ENCODE peak calls at places on chromosome 21, in seven cellular contexts. Q is body of pancreas, E is stomach, P is adrenal gland, J is Peyer's patch, H is sigmoid colon, X is endothelial cell of umbilical vein. U is an unnamed sample.

GRCh38 chr21:25370311-25370744 is 237.0 kb downstream of the MRPL39 start:
- DNase-seq in Q (peak), E (no peak), P (peak), J (no peak), H (no peak), X (peak), U (no peak)

GRCh38 chr21:20443558-20444155 is 554.6 kb upstream of the NCAM2 start:
- DNase-seq in Q (no peak), E (no peak), P (no peak), J (no peak), H (no peak), X (no peak), U (peak)

GRCh38 chr21:40139636-40140035 is 272.4 kb downstream of the PCP4 start:
- DNase-seq in Q (no peak), E (no peak), P (no peak), J (no peak), H (no peak), X (no peak), U (no peak)

GRCh38 chr21:38293765-38294164 is 37.0 kb downstream of the KCNJ15 start:
- DNase-seq in Q (no peak), E (peak), P (peak), J (no peak), H (no peak), X (no peak), U (no peak)

GRCh38 chr21:42236693-42237092 is 17.8 kb downstream of the ABCG1 start:
- DNase-seq in Q (no peak), E (no peak), P (no peak), J (no peak), H (no peak), X (no peak), U (peak)

GRCh38 chr21:33543505-33544129 is 779 bp downstream of the SON start:
- DNase-seq in Q (peak), E (peak), P (peak), J (peak), H (peak), X (peak), U (peak)

GRCh38 chr21:33403128-33403785 is at the start of gene IFNGR2:
- DNase-seq in Q (peak), E (peak), P (peak), J (peak), H (peak), X (no peak), U (peak)

GRCh38 chr21:39518055-39518844 is 66.5 kb downstream of the SH3BGR start:
- DNase-seq in Q (peak), E (peak), P (no peak), J (peak), H (no peak), X (peak), U (peak)

GRCh38 chr21:23801292-23801691 is 1806.0 kb downstream of the MRPL39 start:
- DNase-seq in Q (no peak), E (no peak), P (no peak), J (no peak), H (no peak), X (no peak), U (no peak)

GRCh38 chr21:38597436-38597835 is 99.2 kb upstream of the ERG start:
- DNase-seq in Q (no peak), E (no peak), P (no peak), J (no peak), H (no peak), X (no peak), U (no peak)

GRCh38 chr21:16455978-16456377 is 726.2 kb downstream of the USP25 start:
- DNase-seq in Q (no peak), E (no peak), P (no peak), J (no peak), H (no peak), X (no peak), U (no peak)

GRCh38 chr21:41582298-41582840 is 74.4 kb upstream of the TMPRSS2 start:
- DNase-seq in Q (no peak), E (peak), P (no peak), J (peak), H (no peak), X (no peak), U (no peak)

GRCh38 chr21:30478015-30478414 is 2.2 kb downstream of the KRTAP19-1 start:
- DNase-seq in Q (no peak), E (no peak), P (no peak), J (no peak), H (no peak), X (no peak), U (no peak)

GRCh38 chr21:32007461-32007860 is 134.6 kb downstream of the HUNK start:
- DNase-seq in Q (no peak), E (no peak), P (peak), J (no peak), H (no peak), X (no peak), U (no peak)

GRCh38 chr21:42645211-42646075 is 8.0 kb upstream of the PDE9A start:
- DNase-seq in Q (no peak), E (no peak), P (no peak), J (no peak), H (no peak), X (no peak), U (no peak)

GRCh38 chr21:33117268-33117888 is 47.4 kb downstream of the OLIG1 start:
- DNase-seq in Q (no peak), E (no peak), P (no peak), J (no peak), H (peak), X (no peak), U (no peak)

GRCh38 chr21:32367158-32367557 is 25.7 kb downstream of the URB1 start:
- DNase-seq in Q (no peak), E (no peak), P (no peak), J (no peak), H (no peak), X (no peak), U (no peak)

GRCh38 chr21:29053011-29053553 is 20.4 kb downstream of the CCT8 start:
- DNase-seq in Q (no peak), E (no peak), P (no peak), J (no peak), H (no peak), X (no peak), U (no peak)

GRCh38 chr21:42154237-42155044 is 64.5 kb upstream of the ABCG1 start:
- DNase-seq in Q (no peak), E (no peak), P (no peak), J (peak), H (no peak), X (no peak), U (no peak)

GRCh38 chr21:32412998-32413504 is 545 bp downstream of the EVA1C start:
- DNase-seq in Q (peak), E (peak), P (peak), J (peak), H (peak), X (peak), U (peak)

GRCh38 chr21:42120056-42120903 is 49.2 kb downstream of the UMODL1 start:
- DNase-seq in Q (no peak), E (no peak), P (no peak), J (peak), H (no peak), X (no peak), U (no peak)

GRCh38 chr21:42028754-42029385 is 18.7 kb upstream of the ZBTB21 start:
- DNase-seq in Q (no peak), E (no peak), P (no peak), J (peak), H (peak), X (no peak), U (no peak)

GRCh38 chr21:42414928-42415769 is 11.4 kb downstream of the UBASH3A start:
- DNase-seq in Q (no peak), E (peak), P (no peak), J (peak), H (no peak), X (peak), U (no peak)

GRCh38 chr21:29215709-29216108 is 83.0 kb upstream of the BACH1 start:
- DNase-seq in Q (peak), E (no peak), P (no peak), J (no peak), H (no peak), X (no peak), U (no peak)

GRCh38 chr21:31557421-31557955 is 102.0 kb upstream of the SOD1 start:
- DNase-seq in Q (no peak), E (peak), P (peak), J (no peak), H (no peak), X (no peak), U (no peak)

GRCh38 chr21:42471206-42471605 is 24.8 kb downstream of the RSPH1 start:
- DNase-seq in Q (no peak), E (no peak), P (no peak), J (peak), H (no peak), X (no peak), U (no peak)

GRCh38 chr21:38917045-38917774 is 111.5 kb downstream of the ETS2 start:
- DNase-seq in Q (no peak), E (peak), P (no peak), J (peak), H (peak), X (no peak), U (no peak)

GRCh38 chr21:42156690-42157605 is 62.0 kb upstream of the ABCG1 start:
- DNase-seq in Q (peak), E (no peak), P (no peak), J (peak), H (no peak), X (peak), U (no peak)

GRCh38 chr21:32626633-32627196 is 14.5 kb upstream of the CFAP298 start:
- DNase-seq in Q (no peak), E (no peak), P (no peak), J (no peak), H (no peak), X (no peak), U (no peak)

GRCh38 chr21:40457741-40458140 is 389.2 kb downstream of the DSCAM start:
- DNase-seq in Q (no peak), E (no peak), P (no peak), J (no peak), H (no peak), X (no peak), U (no peak)

GRCh38 chr21:21200103-21200938 is 202.1 kb downstream of the NCAM2 start:
- DNase-seq in Q (peak), E (no peak), P (peak), J (peak), H (peak), X (peak), U (peak)

GRCh38 chr21:46605759-46606426 is 1.0 kb upstream of the S100B start:
- DNase-seq in Q (peak), E (peak), P (no peak), J (peak), H (no peak), X (no peak), U (no peak)

GRCh38 chr21:26843912-26844257 is 1.3 kb downstream of the ADAMTS1 start:
- DNase-seq in Q (no peak), E (no peak), P (no peak), J (no peak), H (no peak), X (no peak), U (no peak)

GRCh38 chr21:26845066-26845749 is at the start of gene ADAMTS1:
- DNase-seq in Q (peak), E (peak), P (peak), J (peak), H (peak), X (peak), U (no peak)

GRCh38 chr21:26842300-26842699 is 2.9 kb downstream of the ADAMTS1 start:
- DNase-seq in Q (no peak), E (no peak), P (no peak), J (no peak), H (no peak), X (no peak), U (no peak)

GRCh38 chr21:26844258-26845065 is 747 bp downstream of the ADAMTS1 start:
- DNase-seq in Q (peak), E (no peak), P (peak), J (no peak), H (peak), X (peak), U (no peak)

GRCh38 chr21:26842976-26843911 is 2.0 kb downstream of the ADAMTS1 start:
- DNase-seq in Q (peak), E (peak), P (peak), J (peak), H (peak), X (peak), U (no peak)
- TF ChIP-seq POLR2A in Q (peak), E (no peak), P (no peak), J (no peak), H (no peak), X (no peak), U (no peak)

GRCh38 chr21:45535341-45536081 is 6.7 kb downstream of the SLC19A1 start:
- DNase-seq in Q (no peak), E (peak), P (peak), J (peak), H (peak), X (no peak), U (no peak)

GRCh38 chr21:45531393-45532215 is 10.6 kb downstream of the SLC19A1 start:
- DNase-seq in Q (no peak), E (peak), P (no peak), J (peak), H (peak), X (no peak), U (no peak)

GRCh38 chr21:45533731-45534571 is 8.3 kb downstream of the SLC19A1 start:
- DNase-seq in Q (no peak), E (peak), P (peak), J (peak), H (peak), X (no peak), U (no peak)

GRCh38 chr21:45534591-45535331 is 7.5 kb downstream of the SLC19A1 start:
- DNase-seq in Q (no peak), E (peak), P (peak), J (peak), H (peak), X (peak), U (no peak)

GRCh38 chr21:45532826-45533730 is 9.2 kb downstream of the SLC19A1 start:
- DNase-seq in Q (no peak), E (peak), P (peak), J (peak), H (peak), X (no peak), U (no peak)
- TF ChIP-seq POLR2A in Q (no peak), E (no peak), P (no peak), J (no peak), H (no peak), X (no peak), U (no peak)

GRCh38 chr21:17612565-17613241 is at the start of gene BTG3:
- DNase-seq in Q (peak), E (peak), P (peak), J (peak), H (peak), X (peak), U (peak)

GRCh38 chr21:17610862-17611261 is 1.8 kb downstream of the BTG3 start:
- DNase-seq in Q (peak), E (peak), P (peak), J (no peak), H (peak), X (no peak), U (peak)

GRCh38 chr21:17612023-17612564 is 607 bp downstream of the BTG3 start:
- DNase-seq in Q (peak), E (peak), P (peak), J (peak), H (peak), X (no peak), U (peak)

GRCh38 chr21:17613242-17613676 is 558 bp upstream of the BTG3 start:
- DNase-seq in Q (peak), E (peak), P (peak), J (peak), H (peak), X (peak), U (peak)

GRCh38 chr21:17611414-17612022 is 1.2 kb downstream of the BTG3 start:
- DNase-seq in Q (peak), E (peak), P (peak), J (peak), H (peak), X (peak), U (peak)
- TF ChIP-seq POLR2A in Q (peak), E (no peak), P (no peak), J (no peak), H (no peak), X (peak), U (peak)

GRCh38 chr21:34890258-34890723 is 158.8 kb downstream of the RUNX1 start:
- DNase-seq in Q (no peak), E (no peak), P (no peak), J (no peak), H (no peak), X (no peak), U (no peak)

GRCh38 chr21:34889287-34889536 is 159.9 kb downstream of the RUNX1 start:
- DNase-seq in Q (no peak), E (peak), P (no peak), J (peak), H (peak), X (peak), U (peak)

GRCh38 chr21:34890724-34891609 is 158.1 kb downstream of the RUNX1 start:
- DNase-seq in Q (peak), E (no peak), P (no peak), J (peak), H (peak), X (peak), U (peak)

GRCh38 chr21:34888569-34889286 is 160.4 kb downstream of the RUNX1 start:
- DNase-seq in Q (peak), E (peak), P (peak), J (peak), H (peak), X (peak), U (peak)

GRCh38 chr21:34889537-34890257 is 159.4 kb downstream of the RUNX1 start:
- DNase-seq in Q (peak), E (peak), P (peak), J (peak), H (peak), X (peak), U (peak)
- TF ChIP-seq POLR2A in Q (peak), E (no peak), P (no peak), J (no peak), H (no peak), X (no peak), U (peak)

DNA sequence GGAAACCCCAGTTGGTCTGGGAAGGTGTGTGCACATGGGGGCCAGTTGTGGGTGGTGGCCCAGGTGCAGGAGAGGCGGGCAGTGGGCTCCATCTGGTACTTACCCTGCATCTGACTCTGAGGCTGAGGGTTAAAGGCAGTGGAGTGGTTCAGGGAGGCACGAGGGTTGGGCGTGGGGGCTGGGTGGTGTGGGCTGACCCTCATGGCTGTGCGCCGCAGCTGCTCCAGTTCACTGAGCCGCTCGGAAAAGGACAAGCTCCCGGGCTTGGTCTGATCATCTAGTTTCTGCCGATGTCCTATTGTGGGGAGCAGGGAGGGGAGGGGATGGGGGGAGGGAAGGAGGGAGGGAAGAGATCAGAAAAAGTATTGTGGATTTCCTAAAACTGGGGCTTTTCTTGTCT is 165.5 kb downstream of the CLIC6 start:
- DNase-seq in Q (no peak), E (no peak), P (no peak), J (no peak), H (no peak), X (no peak), U (no peak)
- TF ChIP-seq POLR2A in Q (no peak), E (no peak), P (no peak), J (no peak), H (no peak), X (no peak), U (no peak)

DNA sequence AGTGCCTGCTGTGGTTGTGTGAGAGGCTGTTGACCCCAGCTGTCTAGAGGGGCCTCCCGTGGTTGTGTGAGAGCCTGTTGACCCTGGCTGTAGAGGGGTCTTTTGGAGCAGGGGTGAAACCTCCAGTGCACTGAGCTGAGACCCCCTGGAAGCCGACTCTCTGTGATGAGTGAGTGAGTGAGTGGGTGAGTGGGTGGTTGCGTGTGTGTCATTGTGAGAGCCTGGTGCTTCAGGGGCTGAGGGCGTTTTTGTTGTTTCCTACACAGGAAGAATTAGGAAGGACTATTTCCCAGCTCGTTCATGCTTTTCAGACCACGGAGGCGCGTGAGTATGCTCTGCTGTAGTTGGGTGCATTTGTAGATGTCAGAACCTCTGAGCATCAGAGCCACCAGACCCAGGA is 3.0 kb downstream of the RRP1 start:
- DNase-seq in Q (no peak), E (no peak), P (no peak), J (no peak), H (no peak), X (no peak), U (no peak)
- TF ChIP-seq POLR2A in Q (no peak), E (no peak), P (no peak), J (no peak), H (no peak), X (no peak), U (no peak)

GRCh38 chr21:14993072-14993471 is 71.7 kb downstream of the NRIP1 start:
- DNase-seq in Q (no peak), E (no peak), P (no peak), J (no peak), H (no peak), X (no peak), U (no peak)
- TF ChIP-seq POLR2A in Q (no peak), E (no peak), P (no peak), J (no peak), H (no peak), X (no peak), U (no peak)

DNA sequence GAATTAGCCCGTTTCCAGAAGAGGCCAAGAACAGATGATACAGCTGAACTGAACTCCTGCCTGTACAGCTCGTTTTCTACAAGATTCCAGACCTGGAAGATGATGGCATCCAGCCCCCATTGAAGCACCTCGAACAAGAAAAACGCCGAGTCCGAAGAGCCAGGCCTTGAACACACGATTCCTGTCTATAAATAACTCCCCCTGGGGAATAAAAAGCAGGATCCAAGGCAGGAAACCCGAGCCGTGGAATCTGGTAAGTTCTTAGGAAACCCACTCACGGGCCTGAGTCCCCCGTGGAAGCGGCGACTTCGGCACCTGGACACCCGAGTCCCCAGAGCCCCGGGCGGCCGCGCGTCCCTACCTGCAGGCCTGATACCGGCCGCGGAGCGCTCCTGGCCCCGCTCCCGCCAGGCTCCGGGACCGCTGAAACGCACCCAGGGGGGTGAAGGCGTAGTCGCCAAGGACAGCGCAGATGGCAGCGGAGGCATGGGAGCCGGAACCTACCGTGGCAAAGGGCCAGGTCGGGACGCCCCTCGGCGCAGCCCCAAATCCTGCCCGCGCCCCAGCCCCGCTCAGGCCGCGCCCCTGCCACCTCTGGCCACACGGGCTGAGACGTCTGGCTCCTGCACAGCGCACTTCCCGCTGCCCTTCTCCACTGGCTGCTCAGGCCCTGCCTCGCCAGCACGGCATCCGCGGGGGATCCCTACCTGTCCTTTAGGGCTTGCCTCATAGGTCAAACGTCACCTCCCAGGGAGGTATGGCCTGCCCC is 14.0 kb upstream of the HLCS start:
- DNase-seq in Q (peak), E (peak), P (peak), J (no peak), H (no peak), X (peak), U (no peak)
- TF ChIP-seq POLR2A in Q (peak), E (no peak), P (no peak), J (no peak), H (no peak), X (no peak), U (no peak)

U was measured in erythroblast.